ENCODE peak calls at places on chromosomes 2 and 18, in seven cellular contexts. Y is amygdala, R is HTR-8/SVneo, S is HCT116, E is uterus, W is NCI-H2171 treated with DMSO at 0.1 percent for 48 hours, I is amniotic stem cell. F is an unnamed sample.
A peak's percentile ranks its signal among the peaks of the same experiment; 100 is the strongest.

GRCh38 chr2:63052411-63053234 is 2.0 kb downstream of the OTX1 start:
- DNase-seq in Y (no peak), R (no peak), S (no peak), E (no peak), W (no peak), I (no peak), F (no peak)

GRCh38 chr2:219576505-219577388 is 4.6 kb downstream of the INHA start:
- DNase-seq in Y (peak; percentile 7), R (no peak), S (no peak), E (no peak), W (peak; percentile 49), I (no peak), F (no peak)

GRCh38 chr2:197217561-197217960 is 93.0 kb downstream of the ANKRD44 start:
- DNase-seq in Y (no peak), R (no peak), S (no peak), E (no peak), W (no peak), I (no peak), F (no peak)

GRCh38 chr18:13271512-13271911 is 53.0 kb downstream of the LDLRAD4 start:
- DNase-seq in Y (no peak), R (no peak), S (no peak), E (no peak), W (no peak), I (no peak), F (no peak)

GRCh38 chr2:152284398-152284797 is 50.6 kb upstream of the FMNL2 start:
- DNase-seq in Y (no peak), R (no peak), S (no peak), E (no peak), W (no peak), I (no peak), F (peak; percentile 5)

GRCh38 chr2:137938204-137938603 is 26.1 kb upstream of the HNMT start:
- DNase-seq in Y (no peak), R (no peak), S (no peak), E (no peak), W (no peak), I (no peak), F (no peak)

GRCh38 chr2:156001851-156002250 is 330.7 kb downstream of the NR4A2 start:
- DNase-seq in Y (no peak), R (no peak), S (no peak), E (no peak), W (no peak), I (no peak), F (no peak)

GRCh38 chr2:210655229-210655628 is 98.8 kb downstream of the CPS1 start:
- DNase-seq in Y (no peak), R (no peak), S (no peak), E (no peak), W (peak; percentile 71), I (no peak), F (no peak)

GRCh38 chr2:65130440-65131175 is 702 bp upstream of the RAB1A start:
- DNase-seq in Y (no peak), R (no peak), S (no peak), E (no peak), W (no peak), I (no peak), F (no peak)

GRCh38 chr2:61023670-61024069 is 5.6 kb upstream of the PUS10 start:
- DNase-seq in Y (no peak), R (no peak), S (no peak), E (no peak), W (no peak), I (no peak), F (no peak)

GRCh38 chr2:233990261-233990798 is 60.2 kb upstream of the SPP2 start:
- DNase-seq in Y (no peak), R (no peak), S (no peak), E (no peak), W (no peak), I (no peak), F (no peak)

GRCh38 chr18:13452448-13452811 is 233.9 kb downstream of the LDLRAD4 start:
- DNase-seq in Y (no peak), R (peak; percentile 15), S (no peak), E (peak; percentile 50), W (no peak), I (peak; percentile 47), F (no peak)

GRCh38 chr2:105747997-105748396 is 3.3 kb downstream of the NCK2 start:
- DNase-seq in Y (no peak), R (no peak), S (no peak), E (no peak), W (no peak), I (no peak), F (no peak)

GRCh38 chr18:11658989-11659388 is 30.1 kb upstream of the GNAL start:
- DNase-seq in Y (no peak), R (no peak), S (no peak), E (no peak), W (no peak), I (no peak), F (no peak)

GRCh38 chr2:43041661-43042360 is 184.6 kb downstream of the ZFP36L2 start:
- DNase-seq in Y (no peak), R (peak; percentile 97), S (no peak), E (peak; percentile 88), W (no peak), I (peak; percentile 96), F (no peak)

GRCh38 chr2:231146656-231147055 is 21.8 kb upstream of the HTR2B start:
- DNase-seq in Y (no peak), R (no peak), S (no peak), E (no peak), W (no peak), I (no peak), F (no peak)

GRCh38 chr2:42195559-42195958 is 26.4 kb downstream of the EML4 start:
- DNase-seq in Y (no peak), R (peak; percentile 23), S (peak; percentile 41), E (no peak), W (no peak), I (no peak), F (no peak)

GRCh38 chr2:134238371-134238770 is 15.5 kb upstream of the MGAT5 start:
- DNase-seq in Y (no peak), R (no peak), S (no peak), E (no peak), W (no peak), I (no peak), F (no peak)

GRCh38 chr18:3015203-3015590 is 2.3 kb upstream of the LPIN2 start:
- DNase-seq in Y (no peak), R (peak; percentile 71), S (peak; percentile 61), E (no peak), W (no peak), I (no peak), F (no peak)

GRCh38 chr2:202278036-202278760 is 12.6 kb downstream of the NOP58 start:
- DNase-seq in Y (no peak), R (no peak), S (no peak), E (no peak), W (no peak), I (no peak), F (no peak)

GRCh38 chr2:181183878-181184553 is 203.6 kb downstream of the UBE2E3 start:
- DNase-seq in Y (no peak), R (no peak), S (no peak), E (no peak), W (no peak), I (no peak), F (no peak)

GRCh38 chr18:71919211-71919610 is 624.9 kb downstream of the CBLN2 start:
- DNase-seq in Y (no peak), R (no peak), S (no peak), E (no peak), W (no peak), I (no peak), F (no peak)

GRCh38 chr2:149160701-149161217 is 122.3 kb downstream of the LYPD6B start:
- DNase-seq in Y (no peak), R (no peak), S (no peak), E (no peak), W (peak; percentile 66), I (no peak), F (no peak)

GRCh38 chr18:37548679-37549289 is 16.8 kb downstream of the CELF4 start:
- DNase-seq in Y (no peak), R (no peak), S (no peak), E (no peak), W (no peak), I (no peak), F (no peak)

GRCh38 chr2:44392338-44392943 is 30.7 kb downstream of the CAMKMT start:
- DNase-seq in Y (no peak), R (peak; percentile 18), S (peak; percentile 6), E (no peak), W (peak; percentile 41), I (peak; percentile 19), F (peak; percentile 12)

GRCh38 chr2:237182422-237183123 is 96.9 kb downstream of the COPS8 start:
- DNase-seq in Y (no peak), R (no peak), S (no peak), E (peak; percentile 82), W (no peak), I (no peak), F (no peak)

GRCh38 chr2:78861546-78861945 is 164.0 kb upstream of the REG3G start:
- DNase-seq in Y (no peak), R (peak; percentile 5), S (no peak), E (no peak), W (peak; percentile 1), I (no peak), F (no peak)

GRCh38 chr2:111990856-111991255 is 64.2 kb upstream of the TMEM87B start:
- DNase-seq in Y (no peak), R (no peak), S (no peak), E (no peak), W (no peak), I (no peak), F (no peak)

GRCh38 chr2:168751104-168751768 is 51.2 kb upstream of the NOSTRIN start:
- DNase-seq in Y (no peak), R (no peak), S (no peak), E (no peak), W (no peak), I (no peak), F (no peak)

GRCh38 chr18:2431836-2432235 is 139.5 kb downstream of the METTL4 start:
- DNase-seq in Y (no peak), R (no peak), S (no peak), E (no peak), W (no peak), I (no peak), F (no peak)

GRCh38 chr18:22674300-22674699 is 256.6 kb upstream of the CTAGE1 start:
- DNase-seq in Y (no peak), R (peak; percentile 45), S (peak; percentile 7), E (no peak), W (no peak), I (peak; percentile 67), F (no peak)

GRCh38 chr18:79866889-79867574 is 69.3 kb downstream of the KCNG2 start:
- DNase-seq in Y (no peak), R (no peak), S (no peak), E (no peak), W (no peak), I (no peak), F (no peak)

GRCh38 chr2:101986804-101987740 is 4.7 kb upstream of the IL1R2 start:
- DNase-seq in Y (no peak), R (no peak), S (no peak), E (no peak), W (no peak), I (no peak), F (no peak)

GRCh38 chr2:196431957-196432356 is 207.6 kb upstream of the CCDC150 start:
- DNase-seq in Y (no peak), R (no peak), S (peak; percentile 32), E (no peak), W (peak; percentile 78), I (no peak), F (no peak)

GRCh38 chr2:224432003-224432574 is 30.2 kb upstream of the FAM124B start:
- DNase-seq in Y (no peak), R (no peak), S (no peak), E (no peak), W (no peak), I (no peak), F (no peak)

GRCh38 chr2:121255363-121255762 is 29.6 kb downstream of the TFCP2L1 start:
- DNase-seq in Y (no peak), R (no peak), S (no peak), E (no peak), W (peak; percentile 92), I (no peak), F (no peak)

GRCh38 chr2:169452080-169452479 is 27.2 kb upstream of the BBS5 start:
- DNase-seq in Y (no peak), R (peak; percentile 19), S (peak; percentile 43), E (no peak), W (peak; percentile 49), I (peak; percentile 15), F (no peak)